ENCODE peak calls at places on chromosomes 5 and 9, in six cellular contexts. D, W, G, B, Q and E are unnamed samples.

GRCh38 chr5:8013951-8014844 is 145.2 kb downstream of the MTRR start:
- DNase-seq in B (no peak), W (no peak), Q (no peak), G (no peak), D (no peak), E (no peak)

GRCh38 chr5:173671121-173671949 is 54.9 kb upstream of the BOD1 start:
- DNase-seq in D (no peak), Q (no peak), G (peak; percentile 50), B (peak; percentile 40), W (no peak), E (no peak)

GRCh38 chr9:93218161-93218560 is 34.2 kb downstream of the WNK2 start:
- DNase-seq in W (no peak), B (no peak), D (no peak), Q (no peak), G (peak; percentile 74), E (no peak)

GRCh38 chr5:147081256-147081872 is 153.5 kb upstream of the STK32A start:
- DNase-seq in Q (peak; percentile 6), B (no peak), W (no peak), D (no peak), G (no peak), E (no peak)

GRCh38 chr5:146878471-146879172 is at the start of gene PPP2R2B:
- DNase-seq in G (peak; percentile 20), D (no peak), W (peak; percentile 11), B (peak; percentile 74), Q (peak; percentile 69), E (no peak)

GRCh38 chr9:68493953-68494541 is 46.6 kb downstream of the TMEM252 start:
- DNase-seq in D (no peak), G (no peak), W (no peak), Q (no peak), B (no peak), E (no peak)

GRCh38 chr5:10573487-10574145 is 9.7 kb downstream of the ANKRD33B start:
- DNase-seq in B (no peak), W (no peak), D (no peak), Q (no peak), G (no peak), E (no peak)

GRCh38 chr9:126791406-126792230 is 13.2 kb upstream of the ZBTB43 start:
- DNase-seq in G (no peak), W (no peak), B (peak; percentile 80), D (peak; percentile 96), Q (no peak), E (peak; percentile 74)

GRCh38 chr9:99144966-99145365 is 40.1 kb downstream of the TGFBR1 start:
- DNase-seq in B (no peak), Q (no peak), D (no peak), G (no peak), W (no peak), E (no peak)

GRCh38 chr9:18683312-18683711 is 209.4 kb downstream of the ADAMTSL1 start:
- DNase-seq in Q (no peak), B (no peak), G (no peak), D (no peak), W (no peak), E (no peak)

GRCh38 chr5:176870110-176870591 is 29.0 kb downstream of the HK3 start:
- DNase-seq in D (peak; percentile 43), W (no peak), G (no peak), B (peak; percentile 57), Q (peak; percentile 52), E (no peak)

GRCh38 chr9:88730780-88731179 is 195.8 kb downstream of the NXNL2 start:
- DNase-seq in B (no peak), D (no peak), W (no peak), Q (no peak), G (no peak), E (no peak)

GRCh38 chr9:71120439-71121247 is 778 bp downstream of the TRPM3 start:
- DNase-seq in W (no peak), G (no peak), B (no peak), D (no peak), Q (peak; percentile 70), E (no peak)

GRCh38 chr5:151459680-151460079 is 12.3 kb downstream of the SLC36A1 start:
- DNase-seq in B (peak; percentile 46), Q (no peak), W (no peak), D (peak; percentile 61), G (no peak), E (no peak)

GRCh38 chr5:154713615-154714125 is 41.5 kb upstream of the LARP1 start:
- DNase-seq in B (no peak), G (no peak), W (no peak), Q (no peak), D (no peak), E (no peak)

GRCh38 chr5:138054863-138055558 is 22.1 kb upstream of the FAM13B start:
- DNase-seq in Q (peak; percentile 23), B (no peak), W (no peak), D (peak; percentile 14), G (no peak), E (no peak)

GRCh38 chr5:35003018-35003957 is 44.5 kb downstream of the AGXT2 start:
- DNase-seq in D (peak; percentile 31), G (no peak), W (peak; percentile 6), Q (peak; percentile 65), B (peak; percentile 69), E (no peak)

GRCh38 chr5:83471405-83472212 is at the start of gene VCAN:
- DNase-seq in G (peak; percentile 65), W (peak; percentile 38), D (peak; percentile 92), Q (peak; percentile 67), B (peak; percentile 84), E (peak; percentile 76)

GRCh38 chr9:122005597-122005996 is 87.5 kb downstream of the TTLL11 start:
- DNase-seq in Q (no peak), G (no peak), B (peak; percentile 31), W (no peak), D (peak; percentile 20), E (no peak)

GRCh38 chr5:95029569-95030366 is 255.1 kb downstream of the MCTP1 start:
- DNase-seq in W (no peak), B (no peak), Q (no peak), D (no peak), G (no peak), E (no peak)

GRCh38 chr9:114003756-114004155 is 74.3 kb downstream of the AMBP start:
- DNase-seq in B (no peak), W (no peak), D (no peak), G (no peak), Q (no peak), E (no peak)

GRCh38 chr9:127109212-127109711 is 13.2 kb downstream of the ANGPTL2 start:
- DNase-seq in G (no peak), D (no peak), W (no peak), B (no peak), Q (no peak), E (no peak)

GRCh38 chr5:179307931-179308471 is 37.3 kb downstream of the ADAMTS2 start:
- DNase-seq in G (no peak), D (no peak), B (no peak), Q (no peak), W (no peak), E (no peak)

GRCh38 chr9:81823672-81824554 is 104.3 kb upstream of the SPATA31D4 start:
- DNase-seq in B (no peak), G (no peak), D (no peak), W (no peak), Q (no peak), E (no peak)

GRCh38 chr9:72586388-72587160 is 65.2 kb downstream of the TMC1 start:
- DNase-seq in G (no peak), Q (no peak), D (peak; percentile 75), W (no peak), B (peak; percentile 32), E (peak; percentile 83)

DNA sequence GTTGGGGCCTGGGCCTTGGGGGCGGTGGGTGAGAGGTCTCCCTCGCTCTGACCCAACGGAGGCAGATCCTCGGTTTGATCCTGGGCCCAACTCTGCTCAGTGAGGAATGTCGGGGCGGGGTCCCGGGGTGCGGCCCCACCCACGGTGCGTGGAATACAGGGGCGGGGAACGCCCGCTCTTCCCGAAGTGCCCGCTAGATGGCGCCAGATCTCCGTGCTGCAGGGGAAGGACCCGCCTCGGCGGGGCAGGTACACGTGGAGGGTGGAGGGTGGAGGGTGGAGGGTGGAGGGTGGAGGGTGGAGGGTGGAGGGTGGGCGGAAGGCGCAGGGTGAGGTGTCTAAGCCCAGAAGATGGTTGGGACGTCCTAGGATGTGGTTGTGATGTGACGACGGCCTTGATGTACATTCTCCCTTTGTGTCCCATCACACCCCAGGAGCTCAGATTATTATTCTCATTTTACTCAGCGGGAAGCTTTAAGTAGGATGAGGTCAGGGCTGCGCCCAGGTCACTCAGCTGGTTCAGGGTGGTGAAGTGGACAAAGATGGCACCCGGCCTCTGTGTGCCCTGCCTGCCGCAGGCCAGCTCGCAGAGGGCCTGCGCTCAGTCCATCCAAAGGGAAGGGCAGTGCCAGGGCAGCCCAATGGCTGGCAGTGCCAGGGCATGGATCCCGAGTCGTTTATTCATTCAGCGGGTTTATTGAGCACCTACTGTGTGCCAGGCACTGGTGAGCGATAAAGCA is 9.4 kb upstream of the RPS14 start:
- DNase-seq in W (peak; percentile 78), Q (peak; percentile 72), G (peak; percentile 82), D (peak; percentile 53), B (peak; percentile 86), E (no peak)
- H3K4me3 ChIP-seq in W (peak overlapping the region; percentile 20), Q (no peak overlapping the region), G (peak overlapping the region; percentile 52), D (peak overlapping the region; percentile 40), B (no peak overlapping the region), E (no peak overlapping the region)

DNA sequence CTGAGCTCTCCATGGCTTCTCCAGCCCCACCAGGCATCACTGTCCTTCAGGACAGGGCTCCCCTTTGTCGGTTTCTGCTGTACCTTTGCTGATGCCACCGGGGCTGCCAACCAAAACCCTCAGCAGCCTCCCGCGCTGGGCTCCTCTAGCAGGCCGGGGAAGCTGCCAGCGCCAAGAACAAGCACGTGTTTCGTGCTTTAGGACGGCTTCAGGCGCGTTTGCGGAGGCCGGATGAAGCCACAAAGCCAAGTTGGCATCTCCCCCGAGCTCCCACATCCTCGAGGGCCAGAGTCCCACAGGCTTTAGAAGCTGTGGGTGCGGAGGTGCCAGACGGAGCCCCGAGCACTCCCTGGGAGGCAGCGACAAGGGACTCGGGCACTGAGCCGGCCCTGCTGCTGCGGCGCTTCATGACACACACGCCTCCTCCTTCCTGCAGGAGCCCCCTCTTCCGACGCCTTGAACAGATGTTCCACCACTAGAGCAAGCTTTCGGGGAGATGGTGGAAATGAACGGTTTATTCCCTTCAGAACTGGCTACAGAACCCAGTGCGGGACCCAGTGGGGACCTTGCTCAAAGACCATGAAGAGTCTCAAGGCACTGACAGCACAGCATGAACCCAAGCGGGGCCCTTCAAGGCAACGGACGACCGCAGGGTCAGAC is 36.7 kb downstream of the SARDH start:
- DNase-seq in G (no peak), Q (no peak), B (no peak), W (no peak), D (no peak), E (no peak)
- H3K4me3 ChIP-seq in G (no peak overlapping the region), Q (no peak overlapping the region), B (no peak overlapping the region), W (no peak overlapping the region), D (no peak overlapping the region), E (no peak overlapping the region)

GRCh38 chr5:19988447-19988846 is 447 bp upstream of the CDH18 start:
- DNase-seq in Q (no peak), D (no peak), B (no peak), G (no peak), W (no peak), E (no peak)
- H3K4me3 ChIP-seq in Q (peak overlapping the region; percentile 61), D (peak overlapping the region; percentile 48), B (peak overlapping the region; percentile 37), G (no peak overlapping the region), W (no peak overlapping the region), E (peak overlapping the region; percentile 57)

GRCh38 chr9:135479469-135480052 is at the start of gene PPP1R26:
- DNase-seq in G (peak; percentile 45), D (no peak), B (peak; percentile 58), Q (peak; percentile 31), W (no peak), E (no peak)
- H3K4me3 ChIP-seq in G (peak within 1 kb of the TSS; percentile 89), D (peak within 1 kb of the TSS; percentile 69), B (peak within 1 kb of the TSS; percentile 72), Q (peak within 1 kb of the TSS; percentile 91), W (peak within 1 kb of the TSS; percentile 70), E (peak within 1 kb of the TSS; percentile 81)